ENCODE peak calls at places on chromosomes 16 and 17, in nine cellular contexts. T, D, V, Z, G, F, W, X and R are unnamed samples.

GRCh38 chr16:25210758-25211157 is 6.0 kb upstream of the AQP8 start:
- DNase-seq in T (peak), D (no peak), V (no peak), Z (no peak), G (no peak), F (no peak), W (no peak), X (no peak), R (no peak)

GRCh38 chr17:32136856-32137255 is 5.4 kb upstream of the RHOT1 start:
- DNase-seq in T (no peak), D (no peak), V (no peak), Z (peak), G (no peak), F (no peak), W (no peak), X (no peak), R (no peak)

GRCh38 chr16:1278456-1278855 is 22.6 kb downstream of the TPSD1 start:
- DNase-seq in T (no peak), D (no peak), V (no peak), Z (no peak), G (no peak), F (no peak), W (no peak), X (no peak), R (no peak)

GRCh38 chr17:76585048-76585648 is 512 bp downstream of the ST6GALNAC2 start:
- DNase-seq in T (no peak), D (no peak), V (no peak), Z (no peak), G (no peak), F (no peak), W (no peak), X (peak), R (no peak)

GRCh38 chr17:42819939-42820535 is 4.0 kb downstream of the BECN1 start:
- DNase-seq in T (peak), D (peak), V (peak), Z (peak), G (peak), F (no peak), W (peak), X (peak), R (no peak)

GRCh38 chr17:28228109-28228840 is 90.7 kb upstream of the TMEM97 start:
- DNase-seq in T (no peak), D (no peak), V (no peak), Z (no peak), G (no peak), F (no peak), W (no peak), X (peak), R (no peak)

GRCh38 chr17:68080411-68081150 is 45.0 kb downstream of the KPNA2 start:
- DNase-seq in T (no peak), D (no peak), V (no peak), Z (no peak), G (no peak), F (no peak), W (no peak), X (no peak), R (no peak)

GRCh38 chr16:23755484-23755809 is 621 bp downstream of the CHP2 start:
- DNase-seq in T (no peak), D (no peak), V (no peak), Z (no peak), G (no peak), F (no peak), W (no peak), X (no peak), R (no peak)

GRCh38 chr17:17175340-17175739 is 30.8 kb downstream of the PLD6 start:
- DNase-seq in T (no peak), D (no peak), V (no peak), Z (no peak), G (no peak), F (no peak), W (no peak), X (no peak), R (no peak)